ENCODE peak calls at places on chromosomes 1 and 21, in five cellular contexts. G is left cardiac atrium, O is GM03348, T is cardiac fibroblast, I is ELF-1. C is an unnamed sample.

GRCh38 chr1:212624976-212625501 is 16.5 kb downstream of the ATF3 start:
- DNase-seq in I (no peak), T (no peak), G (no peak), O (no peak), C (no peak)

GRCh38 chr1:59520759-59521442 is 224.0 kb downstream of the FGGY start:
- DNase-seq in I (no peak), G (peak), T (peak), O (no peak), C (no peak)

GRCh38 chr1:58814251-58815068 is 30.6 kb upstream of the JUN start:
- DNase-seq in O (no peak), I (peak), G (peak), T (peak), C (no peak)

GRCh38 chr1:7477593-7477992 is 293.5 kb upstream of the VAMP3 start:
- DNase-seq in I (no peak), T (no peak), O (no peak), G (no peak), C (no peak)

GRCh38 chr1:115237507-115237906 is 100.5 kb downstream of the NGF start:
- DNase-seq in T (no peak), O (no peak), G (no peak), I (no peak), C (no peak)

GRCh38 chr1:240765732-240766363 is 153.9 kb upstream of the GREM2 start:
- DNase-seq in I (peak), O (peak), G (no peak), T (peak), C (no peak)

GRCh38 chr1:27045973-27046558 is 33.4 kb upstream of the TENT5B start:
- DNase-seq in O (peak), T (peak), I (peak), G (peak), C (no peak)

GRCh38 chr1:212512731-212513559 is 80.2 kb downstream of the NENF start:
- DNase-seq in O (no peak), I (peak), G (no peak), T (no peak), C (no peak)

GRCh38 chr1:15158506-15159165 is 5.1 kb downstream of the TMEM51 start:
- DNase-seq in I (no peak), G (no peak), O (peak), T (peak), C (no peak)

GRCh38 chr1:201184734-201185453 is 5.7 kb upstream of the IGFN1 start:
- DNase-seq in I (peak), G (no peak), O (peak), T (peak), C (no peak)

GRCh38 chr21:44834951-44835646 is 17.2 kb upstream of the SUMO3 start:
- DNase-seq in I (no peak), O (no peak), G (no peak), T (no peak), C (no peak)

GRCh38 chr1:235648407-235648907 is 1.1 kb downstream of the GNG4 start:
- DNase-seq in T (no peak), O (peak), I (peak), G (no peak), C (no peak)

GRCh38 chr1:26391450-26391849 is 18.9 kb upstream of the ZNF683 start:
- DNase-seq in T (peak), O (peak), I (peak), G (no peak), C (no peak)

GRCh38 chr1:165162671-165163241 is 193.8 kb downstream of the LMX1A start:
- DNase-seq in I (peak), T (no peak), O (no peak), G (no peak), C (no peak)

GRCh38 chr1:47937586-47937985 is 59.6 kb downstream of the TRABD2B start:
- DNase-seq in T (no peak), O (no peak), I (no peak), G (no peak), C (no peak)

GRCh38 chr1:160367934-160368923 is 1.4 kb downstream of the NHLH1 start:
- DNase-seq in T (no peak), O (no peak), G (no peak), I (no peak), C (peak)

GRCh38 chr1:68970571-68970970 is 473.7 kb upstream of the DEPDC1 start:
- DNase-seq in T (no peak), O (no peak), I (no peak), G (no peak), C (no peak)

GRCh38 chr1:178733972-178734371 is 8.9 kb downstream of the RALGPS2 start:
- DNase-seq in I (no peak), O (no peak), T (no peak), G (no peak), C (no peak)

GRCh38 chr1:91161166-91161565 is 139.3 kb upstream of the ZNF644 start:
- DNase-seq in O (no peak), T (no peak), I (no peak), G (no peak), C (no peak)

GRCh38 chr21:33789697-33790096 is 125.9 kb downstream of the ATP5PO start:
- DNase-seq in O (peak), T (peak), G (no peak), I (no peak), C (no peak)

GRCh38 chr1:30109853-30110252 is 613.5 kb downstream of the MATN1 start:
- DNase-seq in I (no peak), O (no peak), G (peak), T (peak), C (no peak)

GRCh38 chr1:55050283-55050682 is 10.9 kb downstream of the PCSK9 start:
- DNase-seq in O (peak), G (no peak), T (peak), I (no peak), C (no peak)

GRCh38 chr1:73359001-73359400 is 839.0 kb downstream of the LRRIQ3 start:
- DNase-seq in G (no peak), I (no peak), T (no peak), O (no peak), C (no peak)

GRCh38 chr1:40662864-40663263 is 2.6 kb downstream of the RIMS3 start:
- DNase-seq in T (no peak), O (no peak), G (no peak), I (no peak), C (no peak)

GRCh38 chr21:46148106-46148505 is 7.3 kb downstream of the FTCD start:
- DNase-seq in I (no peak), O (no peak), T (no peak), G (no peak), C (no peak)